ENCODE peak calls at places on chromosomes 3 and 15, in ten cellular contexts. X, H, A, K, Q, F, S, O, W and M are unnamed samples.
A peak's percentile ranks its signal among the peaks of the same experiment; 100 is the strongest.

GRCh38 chr3:131091768-131092167 is 65.1 kb downstream of the NEK11 start:
- DNase-seq in S (no peak), F (no peak), H (no peak), Q (no peak), A (no peak), O (no peak), K (no peak), X (no peak), W (no peak), M (no peak)

GRCh38 chr3:64224826-64225606 is at the start of gene PRICKLE2:
- DNase-seq in H (peak; percentile 78), W (peak; percentile 87), Q (peak; percentile 70), K (no peak), X (no peak), A (peak; percentile 61), F (peak; percentile 46), S (peak; percentile 88), O (peak; percentile 47), M (peak; percentile 38)

GRCh38 chr3:10983219-10983916 is 9.2 kb upstream of the SLC6A1 start:
- DNase-seq in K (no peak), Q (no peak), W (no peak), F (no peak), H (no peak), S (peak; percentile 63), O (peak; percentile 68), X (no peak), A (peak; percentile 42), M (peak; percentile 58)

GRCh38 chr3:155884292-155884691 is 13.8 kb downstream of the GMPS start:
- DNase-seq in O (no peak), F (no peak), Q (no peak), W (no peak), X (no peak), S (no peak), K (no peak), H (no peak), A (no peak), M (no peak)

GRCh38 chr3:137148917-137149316 is 191.1 kb downstream of the IL20RB start:
- DNase-seq in H (no peak), Q (no peak), S (no peak), O (no peak), W (no peak), K (no peak), A (no peak), X (no peak), F (no peak), M (no peak)

GRCh38 chr3:49910409-49911123 is 6.9 kb upstream of the MST1R start:
- DNase-seq in A (peak; percentile 76), W (no peak), X (no peak), K (no peak), O (no peak), Q (no peak), F (no peak), H (no peak), S (peak; percentile 86), M (no peak)

GRCh38 chr3:38655708-38656300 is 6.3 kb upstream of the SCN5A start:
- DNase-seq in K (no peak), W (no peak), S (peak; percentile 64), Q (no peak), H (no peak), A (no peak), O (no peak), X (no peak), F (no peak), M (no peak)

GRCh38 chr3:141076026-141076797 is 25.1 kb downstream of the SPSB4 start:
- DNase-seq in O (no peak), Q (no peak), S (no peak), X (no peak), K (no peak), W (no peak), A (no peak), F (no peak), H (no peak), M (no peak)

GRCh38 chr3:8653800-8654408 is 9.3 kb upstream of the SSUH2 start:
- DNase-seq in K (no peak), S (no peak), F (no peak), H (no peak), X (no peak), O (no peak), W (no peak), A (no peak), Q (no peak), M (no peak)

GRCh38 chr15:37933685-37934084 is 755 bp upstream of the TMCO5A start:
- DNase-seq in H (peak; percentile 46), O (no peak), F (no peak), W (no peak), S (no peak), A (no peak), X (no peak), K (no peak), Q (no peak), M (no peak)

GRCh38 chr15:41948499-41948898 is 23.9 kb downstream of the EHD4 start:
- DNase-seq in F (no peak), W (peak; percentile 79), O (no peak), Q (no peak), K (no peak), A (no peak), S (no peak), H (no peak), X (no peak), M (no peak)

GRCh38 chr3:66593978-66594377 is 93.2 kb upstream of the LRIG1 start:
- DNase-seq in S (no peak), W (no peak), A (no peak), H (peak; percentile 85), K (no peak), Q (no peak), X (no peak), F (no peak), O (no peak), M (no peak)

GRCh38 chr15:33834892-33835730 is 133.2 kb upstream of the CHRM5 start:
- DNase-seq in F (no peak), S (peak; percentile 83), W (no peak), Q (no peak), O (no peak), H (peak; percentile 14), X (no peak), K (no peak), A (peak; percentile 55), M (no peak)

GRCh38 chr15:90451215-90451850 is 63.3 kb downstream of the IQGAP1 start:
- DNase-seq in W (no peak), A (no peak), K (no peak), O (no peak), H (peak; percentile 25), X (no peak), S (peak; percentile 61), Q (no peak), F (no peak), M (no peak)

DNA sequence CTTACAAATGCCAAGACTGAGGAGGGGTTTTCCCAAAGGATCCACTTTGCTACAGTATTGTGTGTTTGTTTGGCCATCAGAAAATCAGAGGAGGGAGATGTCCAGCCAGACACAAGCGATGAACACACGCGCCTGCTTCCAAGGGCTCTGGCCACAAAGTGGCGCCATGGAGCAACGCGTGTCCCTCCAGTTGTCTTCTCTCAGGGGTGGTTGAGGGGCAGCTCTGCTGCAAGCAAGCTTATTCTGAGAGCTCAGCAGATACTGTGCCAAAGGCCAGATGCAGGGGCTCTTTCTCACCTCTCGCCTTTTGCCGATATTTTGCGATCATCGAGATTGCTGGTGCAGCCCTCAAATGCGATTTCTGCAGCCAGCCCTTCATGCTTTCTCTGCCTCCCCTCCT is 88.9 kb upstream of the OSBPL11 start:
- DNase-seq in X (no peak), F (no peak), Q (no peak), H (no peak), S (peak; percentile 79), W (no peak), A (peak; percentile 77), K (no peak), O (no peak), M (peak; percentile 66)
- TF ChIP-seq CTCF in X (no peak), F (no peak), Q (no peak), H (peak; percentile 25), S (peak; percentile 80), W (peak; percentile 24), A (peak; percentile 28), K (no peak), O (peak; percentile 7), M (no peak)

DNA sequence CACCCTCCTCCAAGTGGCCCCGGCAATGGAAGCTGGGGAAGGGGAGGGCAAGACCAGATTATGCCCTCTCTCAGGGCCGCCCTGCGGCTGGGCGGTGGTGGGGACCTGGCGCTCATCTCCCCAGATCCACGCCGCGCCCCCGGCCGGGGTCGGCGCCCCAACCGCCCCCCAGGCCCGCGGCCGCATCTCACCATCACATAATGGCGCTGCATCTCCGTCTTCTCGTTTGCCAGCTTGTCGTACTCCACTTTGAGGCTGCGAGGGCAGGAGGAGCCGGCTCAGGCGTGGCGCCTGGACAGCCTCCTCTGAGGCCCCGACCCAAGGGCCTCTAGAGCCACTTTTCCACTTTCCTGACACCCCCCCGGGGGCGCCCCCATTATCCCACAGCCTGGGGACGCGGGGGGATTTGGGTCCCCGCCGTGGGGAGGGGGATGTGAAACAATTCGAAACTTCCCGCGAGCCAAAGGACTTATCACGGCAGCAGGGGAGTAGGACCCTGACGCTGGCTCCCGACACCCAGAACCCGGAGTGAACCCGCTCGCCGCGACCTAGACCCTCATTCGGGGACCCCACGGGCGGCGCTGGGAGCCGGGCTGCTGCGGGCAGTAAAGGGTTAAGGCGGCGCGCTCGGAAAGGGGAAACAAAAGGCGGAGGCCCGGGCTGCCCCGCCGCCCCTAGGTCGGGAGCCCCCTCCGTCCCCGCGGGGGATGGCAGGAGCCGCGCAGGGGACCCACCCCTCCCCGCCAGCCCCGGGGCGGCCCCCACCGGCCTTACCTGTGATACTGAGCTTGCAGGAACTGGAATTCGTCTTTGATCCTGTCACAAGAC is 2.1 kb downstream of the TLE3 start:
- DNase-seq in S (peak; percentile 74), O (peak; percentile 81), K (peak; percentile 60), F (peak; percentile 68), X (no peak), A (peak; percentile 73), H (no peak), Q (no peak), W (peak; percentile 71), M (no peak)
- TF ChIP-seq CTCF in S (peak; percentile 40), O (no peak), K (no peak), F (no peak), X (no peak), A (no peak), H (no peak), Q (no peak), W (no peak), M (peak; percentile 23)

DNA sequence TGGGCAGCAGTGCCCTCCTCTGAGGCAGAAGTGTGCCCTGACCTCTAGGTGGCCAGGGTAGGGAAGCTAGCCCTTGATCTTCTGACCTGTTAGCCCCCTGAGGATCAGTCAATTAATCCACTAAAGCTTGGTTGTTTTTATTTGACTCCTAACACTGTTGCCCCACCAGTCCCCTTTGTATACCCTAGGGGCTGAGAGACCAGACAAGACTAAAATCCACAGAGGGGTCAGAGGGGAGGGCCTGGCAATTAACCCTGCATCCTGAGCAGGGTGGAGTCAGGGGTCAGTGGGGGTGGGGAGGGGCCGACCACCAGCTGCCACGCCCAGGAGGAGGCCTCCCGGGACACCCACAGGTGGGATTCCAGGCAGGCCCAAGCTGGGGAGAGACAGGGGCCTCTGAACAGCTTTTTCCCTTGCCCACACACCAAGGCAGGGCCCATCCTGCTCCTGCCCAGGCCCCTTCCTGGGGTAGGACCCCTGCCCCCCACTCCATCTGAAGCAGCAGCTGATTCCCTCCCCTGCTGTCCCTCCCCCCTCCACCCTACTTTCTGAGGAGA is 52.1 kb downstream of the RHCG start:
- DNase-seq in K (no peak), F (no peak), W (no peak), A (no peak), H (no peak), S (no peak), Q (no peak), O (no peak), X (no peak), M (no peak)
- TF ChIP-seq CTCF in K (no peak), F (no peak), W (no peak), A (no peak), H (no peak), S (no peak), Q (no peak), O (no peak), X (no peak), M (no peak)

GRCh38 chr3:52827866-52828376 is 2.6 kb downstream of the ITIH4 start:
- DNase-seq in F (no peak), Q (no peak), X (no peak), O (no peak), S (no peak), H (no peak), K (no peak), W (no peak), A (no peak), M (peak; percentile 16)
- TF ChIP-seq CTCF in F (no peak), Q (no peak), X (no peak), O (no peak), S (peak; percentile 48), H (no peak), K (no peak), W (no peak), A (no peak), M (no peak)